ENCODE peak calls at places on chromosome 1, in nine cellular contexts. Z is endodermal cell, R is IMR-90, F is choroid plexus epithelial cell, T is heart right ventricle, K is psoas muscle, P is body of pancreas, Y is neural crest cell, A is fibroblast of mammary gland. L is an unnamed sample.

GRCh38 chr1:173300249-173301044 is 93.3 kb upstream of the TNFSF4 start:
- DNase-seq in K (no peak), P (no peak), R (no peak), F (no peak), T (no peak), Y (no peak), A (no peak), Z (no peak), L (no peak)

GRCh38 chr1:242788771-242789170 is 264.3 kb upstream of the PLD5 start:
- DNase-seq in T (no peak), R (no peak), F (no peak), A (no peak), P (no peak), Y (no peak), K (no peak), Z (no peak), L (no peak)

GRCh38 chr1:157097692-157098091 is 1.9 kb downstream of the ETV3L start:
- DNase-seq in P (no peak), A (no peak), F (no peak), T (no peak), K (no peak), Y (no peak), Z (peak), R (no peak), L (no peak)

GRCh38 chr1:96281491-96281890 is 440.1 kb upstream of the PTBP2 start:
- DNase-seq in R (no peak), Z (no peak), T (no peak), F (peak), K (no peak), Y (no peak), P (no peak), A (peak), L (no peak)

GRCh38 chr1:231806623-231807470 is 180.3 kb downstream of the DISC1 start:
- DNase-seq in Y (peak), P (peak), Z (peak), R (peak), T (no peak), F (peak), A (peak), K (peak), L (no peak)

GRCh38 chr1:212689758-212690540 is 9.7 kb downstream of the BATF3 start:
- DNase-seq in Y (no peak), F (no peak), A (no peak), Z (peak), R (no peak), T (no peak), P (no peak), K (no peak), L (no peak)

GRCh38 chr1:7703321-7704213 is 67.5 kb upstream of the VAMP3 start:
- DNase-seq in A (no peak), P (peak), F (no peak), R (no peak), T (no peak), Y (no peak), K (no peak), Z (peak), L (no peak)

GRCh38 chr1:153771841-153772593 is 3.2 kb upstream of the SLC27A3 start:
- DNase-seq in K (no peak), R (no peak), Z (peak), F (no peak), T (peak), P (no peak), Y (peak), A (no peak), L (peak)

GRCh38 chr1:68228833-68229232 is 3.5 kb downstream of the WLS start:
- DNase-seq in R (peak), A (peak), T (no peak), P (no peak), Z (no peak), Y (no peak), F (peak), K (no peak), L (no peak)

GRCh38 chr1:210174133-210174532 is 58.5 kb upstream of the SERTAD4 start:
- DNase-seq in R (no peak), T (no peak), A (no peak), F (no peak), Z (no peak), K (no peak), Y (no peak), P (no peak), L (no peak)
- TF ChIP-seq CTCF in R (no peak), T (no peak), A (no peak), F (no peak), Z (no peak), K (no peak), Y (no peak), P (no peak), L (no peak)

GRCh38 chr1:4272568-4272967 is 372.5 kb upstream of the C1orf174 start:
- DNase-seq in F (no peak), K (no peak), A (no peak), P (no peak), Z (no peak), R (no peak), T (no peak), Y (no peak), L (no peak)
- TF ChIP-seq CTCF in F (no peak), K (no peak), A (no peak), P (no peak), Z (no peak), R (no peak), T (no peak), Y (no peak), L (no peak)

GRCh38 chr1:27303509-27303908 is 18.5 kb upstream of the TMEM222 start:
- DNase-seq in K (no peak), P (no peak), R (no peak), Y (no peak), F (no peak), T (no peak), A (no peak), Z (no peak), L (no peak)

GRCh38 chr1:27306071-27306470 is 15.9 kb upstream of the TMEM222 start:
- DNase-seq in Z (peak), K (no peak), F (no peak), R (no peak), A (no peak), Y (no peak), P (no peak), T (no peak), L (no peak)

GRCh38 chr1:27302612-27303011 is 19.4 kb upstream of the TMEM222 start:
- DNase-seq in T (no peak), A (no peak), K (no peak), F (no peak), R (no peak), Y (no peak), Z (no peak), P (no peak), L (no peak)

GRCh38 chr1:27307851-27308598 is 13.9 kb upstream of the TMEM222 start:
- DNase-seq in P (no peak), Y (no peak), F (no peak), K (no peak), A (no peak), T (no peak), R (no peak), Z (peak), L (no peak)

GRCh38 chr1:27306892-27307850 is 14.8 kb upstream of the TMEM222 start:
- DNase-seq in Z (peak), Y (no peak), P (no peak), R (no peak), K (no peak), F (peak), A (no peak), T (no peak), L (no peak)
- TF ChIP-seq CTCF in Z (peak), Y (peak), P (no peak), R (no peak), K (no peak), F (peak), A (no peak), T (no peak), L (peak)

GRCh38 chr1:16924919-16925477 is 3.3 kb downstream of the CROCC start:
- DNase-seq in F (no peak), Z (peak), P (no peak), A (no peak), Y (no peak), R (no peak), T (no peak), K (peak), L (no peak)
- TF ChIP-seq CTCF in F (peak), Z (peak), P (no peak), A (no peak), Y (no peak), R (peak), T (no peak), K (no peak), L (no peak)

GRCh38 chr1:92329356-92330129 is 30.7 kb downstream of the RPAP2 start:
- DNase-seq in F (peak), P (no peak), R (peak), K (no peak), A (peak), Z (no peak), T (no peak), Y (no peak), L (no peak)
- TF ChIP-seq CTCF in F (peak), P (no peak), R (no peak), K (no peak), A (no peak), Z (no peak), T (no peak), Y (no peak), L (peak)

GRCh38 chr1:227317541-227318002 is 720 bp downstream of the CDC42BPA start:
- DNase-seq in K (peak), A (peak), R (peak), P (peak), Y (peak), T (peak), F (peak), Z (peak), L (no peak)
- TF ChIP-seq CTCF in K (peak), A (peak), R (no peak), P (peak), Y (peak), T (peak), F (peak), Z (peak), L (peak)